ENCODE peak calls at places on chromosome 22, in four cellular contexts. Q, T, O and A are unnamed samples.

GRCh38 chr22:26409705-26410376 is 19.2 kb upstream of the ASPHD2 start:
- DNase-seq in O (no peak), T (no peak), Q (no peak), A (no peak)

GRCh38 chr22:22721681-22722309 is 77.4 kb downstream of the GGTLC2 start:
- DNase-seq in T (peak), Q (no peak), O (no peak), A (peak)

GRCh38 chr22:50699001-50699753 is 26.6 kb downstream of the SHANK3 start:
- DNase-seq in T (no peak), O (no peak), Q (no peak), A (no peak)

GRCh38 chr22:45125198-45125597 is 38.5 kb upstream of the NUP50 start:
- DNase-seq in Q (peak), T (no peak), O (no peak), A (no peak)

GRCh38 chr22:45934659-45935341 is 42.2 kb downstream of the WNT7B start:
- DNase-seq in Q (peak), O (peak), T (peak), A (no peak)

GRCh38 chr22:23376256-23376655 is 195.9 kb downstream of the BCR start:
- DNase-seq in O (no peak), Q (no peak), T (peak), A (no peak)

GRCh38 chr22:50032109-50032871 is 19.7 kb upstream of the IL17REL start:
- DNase-seq in O (no peak), T (no peak), Q (no peak), A (no peak)

GRCh38 chr22:48796295-48797015 is 1031.2 kb downstream of the BRD1 start:
- DNase-seq in Q (no peak), T (no peak), O (no peak), A (no peak)

GRCh38 chr22:30667092-30667485 is 586 bp downstream of the DUSP18 start:
- DNase-seq in T (no peak), Q (no peak), O (no peak), A (no peak)

GRCh38 chr22:50535113-50535512 is 5.3 kb upstream of the TYMP start:
- DNase-seq in T (no peak), O (no peak), Q (no peak), A (no peak)

GRCh38 chr22:27809226-27809625 is 7.7 kb upstream of the MN1 start:
- DNase-seq in T (no peak), Q (no peak), O (no peak), A (no peak)

GRCh38 chr22:19105867-19106802 is 16.1 kb downstream of the DGCR2 start:
- DNase-seq in O (no peak), T (peak), Q (no peak), A (no peak)

GRCh38 chr22:27996529-27996925 is 77.5 kb upstream of the PITPNB start:
- DNase-seq in Q (no peak), T (no peak), O (no peak), A (no peak)

GRCh38 chr22:30310881-30311771 is 15.6 kb downstream of the TBC1D10A start:
- DNase-seq in T (peak), O (peak), Q (no peak), A (peak)

GRCh38 chr22:46119729-46120419 is 30.5 kb upstream of the PPARA start:
- DNase-seq in Q (peak), T (no peak), O (no peak), A (no peak)

GRCh38 chr22:23532756-23533155 is 47.3 kb downstream of the IGLL1 start:
- DNase-seq in T (no peak), Q (no peak), O (no peak), A (no peak)

GRCh38 chr22:11627798-11628650 is 3900.0 kb upstream of the OR11H1 start:
- DNase-seq in Q (no peak), O (no peak), T (no peak), A (no peak)

GRCh38 chr22:37167981-37168647 is 18.4 kb upstream of the IL2RB start:
- DNase-seq in T (no peak), O (no peak), Q (no peak), A (no peak)

GRCh38 chr22:30695871-30696655 is 1.4 kb downstream of the OSBP2 start:
- DNase-seq in T (no peak), Q (no peak), O (no peak), A (no peak)

GRCh38 chr22:36027579-36027959 is 1.1 kb downstream of the RBFOX2 start:
- DNase-seq in T (peak), O (no peak), Q (no peak), A (no peak)

GRCh38 chr22:24181088-24181995 is at the start of gene SUSD2:
- DNase-seq in Q (no peak), T (no peak), O (no peak), A (no peak)

GRCh38 chr22:21051836-21052400 is 6.2 kb downstream of the LRRC74B start:
- DNase-seq in Q (no peak), O (no peak), T (no peak), A (no peak)

GRCh38 chr22:36077261-36077660 is 48.6 kb upstream of the RBFOX2 start:
- DNase-seq in O (no peak), T (peak), Q (no peak), A (no peak)

GRCh38 chr22:39723899-39724351 is 153.4 kb downstream of the CACNA1I start:
- DNase-seq in Q (no peak), O (no peak), T (peak), A (no peak)
- H3K27ac ChIP-seq in Q (no peak), O (no peak), T (no peak), A (no peak)

GRCh38 chr22:38273135-38273761 is 438 bp upstream of the TMEM184B start:
- DNase-seq in T (no peak), Q (no peak), O (no peak), A (peak)
- H3K27ac ChIP-seq in T (peak), Q (peak), O (peak), A (peak)

GRCh38 chr22:43995057-43995685 is 28.9 kb upstream of the PARVB start:
- DNase-seq in O (no peak), T (no peak), Q (no peak), A (no peak)
- H3K27ac ChIP-seq in O (no peak), T (no peak), Q (no peak), A (no peak)

GRCh38 chr22:39962071-39962470 is 1.9 kb downstream of the TMA7B start:
- DNase-seq in Q (no peak), O (no peak), T (no peak), A (no peak)
- H3K27ac ChIP-seq in Q (peak), O (no peak), T (peak), A (no peak)

GRCh38 chr22:41940853-41941765 is 5.8 kb downstream of the CENPM start:
- DNase-seq in Q (peak), T (peak), O (peak), A (peak)
- H3K27ac ChIP-seq in Q (peak), T (peak), O (peak), A (peak)